ENCODE peak calls at places on chromosomes 4 and X, in seven cellular contexts. One of them, this sample, is unnamed.
A peak's percentile ranks its signal among the peaks of the same experiment; 100 is the strongest.

GRCh38 chr4:128517096-128517738 is 229.6 kb upstream of the PGRMC2 start:
- DNase-seq in GM10248: no peak
- DNase-seq in osteocyte: no peak
- DNase-seq in WERI-Rb-1: no peak
- DNase-seq in cardiac muscle cell: peak; percentile 55
- DNase-seq in fibroblast of lung: peak; percentile 49
- DNase-seq in CD4-positive, alpha-beta T cell: no peak
- DNase-seq in this sample: no peak

GRCh38 chrX:103063918-103064434 is at the start of gene BEX1:
- DNase-seq in GM10248: no peak
- DNase-seq in osteocyte: no peak
- DNase-seq in WERI-Rb-1: peak; percentile 83
- DNase-seq in cardiac muscle cell: peak; percentile 87
- DNase-seq in fibroblast of lung: peak; percentile 52
- DNase-seq in CD4-positive, alpha-beta T cell: no peak
- DNase-seq in this sample: no peak

GRCh38 chr4:141391293-141391692 is 170.6 kb downstream of the ZNF330 start:
- DNase-seq in GM10248: no peak
- DNase-seq in osteocyte: no peak
- DNase-seq in WERI-Rb-1: no peak
- DNase-seq in cardiac muscle cell: no peak
- DNase-seq in fibroblast of lung: peak; percentile 37
- DNase-seq in CD4-positive, alpha-beta T cell: no peak
- DNase-seq in this sample: no peak

GRCh38 chr4:168496834-168497233 is at the start of gene PALLD:
- DNase-seq in GM10248: no peak
- DNase-seq in osteocyte: no peak
- DNase-seq in WERI-Rb-1: peak; percentile 70
- DNase-seq in cardiac muscle cell: peak; percentile 26
- DNase-seq in fibroblast of lung: peak; percentile 75
- DNase-seq in CD4-positive, alpha-beta T cell: no peak
- DNase-seq in this sample: no peak

GRCh38 chr4:82381661-82382284 is 8.0 kb upstream of the HNRNPD start:
- DNase-seq in GM10248: no peak
- DNase-seq in osteocyte: no peak
- DNase-seq in WERI-Rb-1: no peak
- DNase-seq in cardiac muscle cell: no peak
- DNase-seq in fibroblast of lung: no peak
- DNase-seq in CD4-positive, alpha-beta T cell: no peak
- DNase-seq in this sample: no peak

GRCh38 chr4:22313974-22314373 is 201.9 kb downstream of the ADGRA3 start:
- DNase-seq in GM10248: no peak
- DNase-seq in osteocyte: no peak
- DNase-seq in WERI-Rb-1: no peak
- DNase-seq in cardiac muscle cell: no peak
- DNase-seq in fibroblast of lung: no peak
- DNase-seq in CD4-positive, alpha-beta T cell: no peak
- DNase-seq in this sample: no peak

GRCh38 chr4:120317713-120318112 is 251.1 kb upstream of the MAD2L1 start:
- DNase-seq in GM10248: no peak
- DNase-seq in osteocyte: no peak
- DNase-seq in WERI-Rb-1: no peak
- DNase-seq in cardiac muscle cell: no peak
- DNase-seq in fibroblast of lung: no peak
- DNase-seq in CD4-positive, alpha-beta T cell: no peak
- DNase-seq in this sample: no peak

GRCh38 chrX:40952855-40953254 is 132.4 kb upstream of the USP9X start:
- DNase-seq in GM10248: peak; percentile 13
- DNase-seq in osteocyte: no peak
- DNase-seq in WERI-Rb-1: no peak
- DNase-seq in cardiac muscle cell: peak; percentile 27
- DNase-seq in fibroblast of lung: peak; percentile 9
- DNase-seq in CD4-positive, alpha-beta T cell: no peak
- DNase-seq in this sample: no peak

GRCh38 chrX:24515447-24515846 is 50.4 kb downstream of the PDK3 start:
- DNase-seq in GM10248: no peak
- DNase-seq in osteocyte: no peak
- DNase-seq in WERI-Rb-1: no peak
- DNase-seq in cardiac muscle cell: peak; percentile 49
- DNase-seq in fibroblast of lung: peak; percentile 14
- DNase-seq in CD4-positive, alpha-beta T cell: no peak
- DNase-seq in this sample: no peak

GRCh38 chr4:55018521-55018920 is 106.9 kb downstream of the KDR start:
- DNase-seq in GM10248: no peak
- DNase-seq in osteocyte: no peak
- DNase-seq in WERI-Rb-1: no peak
- DNase-seq in cardiac muscle cell: peak; percentile 9
- DNase-seq in fibroblast of lung: no peak
- DNase-seq in CD4-positive, alpha-beta T cell: no peak
- DNase-seq in this sample: no peak

GRCh38 chrX:10039821-10040793 is 72.9 kb downstream of the CLDN34 start:
- DNase-seq in GM10248: no peak
- DNase-seq in osteocyte: no peak
- DNase-seq in WERI-Rb-1: no peak
- DNase-seq in cardiac muscle cell: no peak
- DNase-seq in fibroblast of lung: no peak
- DNase-seq in CD4-positive, alpha-beta T cell: no peak
- DNase-seq in this sample: no peak

GRCh38 chr4:139453041-139453370 is 915 bp upstream of the RAB33B start:
- DNase-seq in GM10248: peak; percentile 67
- DNase-seq in osteocyte: no peak
- DNase-seq in WERI-Rb-1: no peak
- DNase-seq in cardiac muscle cell: no peak
- DNase-seq in fibroblast of lung: peak; percentile 75
- DNase-seq in CD4-positive, alpha-beta T cell: peak; percentile 50
- DNase-seq in this sample: no peak

GRCh38 chr4:139978692-139979091 is 175.3 kb downstream of the MAML3 start:
- DNase-seq in GM10248: peak; percentile 53
- DNase-seq in osteocyte: no peak
- DNase-seq in WERI-Rb-1: no peak
- DNase-seq in cardiac muscle cell: no peak
- DNase-seq in fibroblast of lung: no peak
- DNase-seq in CD4-positive, alpha-beta T cell: no peak
- DNase-seq in this sample: no peak

GRCh38 chrX:102138064-102138463 is 4.2 kb downstream of the TCEAL6 start:
- DNase-seq in GM10248: no peak
- DNase-seq in osteocyte: no peak
- DNase-seq in WERI-Rb-1: no peak
- DNase-seq in cardiac muscle cell: no peak
- DNase-seq in fibroblast of lung: no peak
- DNase-seq in CD4-positive, alpha-beta T cell: no peak
- DNase-seq in this sample: no peak

GRCh38 chrX:47210661-47211425 is 7.6 kb upstream of the CDK16 start:
- DNase-seq in GM10248: no peak
- DNase-seq in osteocyte: no peak
- DNase-seq in WERI-Rb-1: no peak
- DNase-seq in cardiac muscle cell: no peak
- DNase-seq in fibroblast of lung: no peak
- DNase-seq in CD4-positive, alpha-beta T cell: no peak
- DNase-seq in this sample: no peak
- TF ChIP-seq CTCF in GM10248: no peak
- TF ChIP-seq CTCF in osteocyte: no peak
- TF ChIP-seq CTCF in WERI-Rb-1: no peak
- TF ChIP-seq CTCF in cardiac muscle cell: no peak
- TF ChIP-seq CTCF in fibroblast of lung: no peak
- TF ChIP-seq CTCF in CD4-positive, alpha-beta T cell: no peak
- TF ChIP-seq CTCF in this sample: no peak

DNA sequence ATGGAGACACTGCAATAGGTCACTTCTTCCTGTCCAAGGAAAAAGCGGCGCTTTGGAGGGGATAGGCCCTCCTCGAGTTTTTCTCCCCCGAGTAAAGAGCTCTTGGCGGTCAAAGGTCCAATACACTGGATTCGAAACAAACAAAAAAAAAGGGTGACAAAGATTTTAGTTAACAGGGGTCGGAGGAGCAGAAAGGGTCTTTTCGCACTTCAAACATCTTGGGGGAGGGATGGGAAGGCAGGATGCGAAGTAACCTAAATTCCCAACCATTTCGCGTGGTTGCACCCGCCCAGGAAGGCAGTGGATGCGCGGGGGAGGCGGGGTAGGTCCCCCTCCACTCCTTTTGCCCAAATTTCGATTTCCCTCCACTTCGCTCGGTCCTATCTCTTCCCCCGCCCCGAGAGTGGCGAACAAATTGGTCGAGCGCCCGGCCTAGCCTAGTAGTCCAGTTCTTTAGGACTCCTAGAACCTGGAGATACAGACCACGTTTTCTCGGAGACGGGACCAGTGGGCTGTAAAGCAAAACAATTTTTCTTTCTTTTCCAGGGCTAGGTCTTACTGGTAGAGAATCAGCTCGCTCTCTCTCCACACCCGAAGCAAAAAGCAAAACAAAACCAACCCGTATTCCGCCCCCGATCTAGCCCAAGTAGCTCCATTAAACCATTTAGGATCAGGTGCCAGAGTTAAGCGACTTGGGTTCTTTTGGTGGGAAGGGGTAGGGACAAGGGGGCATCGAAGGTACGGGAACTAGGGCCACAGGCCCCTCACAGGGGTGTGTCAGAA is 2.0 kb upstream of the STAG2 start:
- DNase-seq in GM10248: no peak
- DNase-seq in osteocyte: no peak
- DNase-seq in WERI-Rb-1: peak; percentile 18
- DNase-seq in cardiac muscle cell: peak; percentile 54
- DNase-seq in fibroblast of lung: peak; percentile 36
- DNase-seq in CD4-positive, alpha-beta T cell: peak; percentile 5
- DNase-seq in this sample: no peak
- TF ChIP-seq CTCF in GM10248: no peak
- TF ChIP-seq CTCF in osteocyte: no peak
- TF ChIP-seq CTCF in WERI-Rb-1: no peak
- TF ChIP-seq CTCF in cardiac muscle cell: no peak
- TF ChIP-seq CTCF in fibroblast of lung: no peak
- TF ChIP-seq CTCF in CD4-positive, alpha-beta T cell: no peak
- TF ChIP-seq CTCF in this sample: no peak

GRCh38 chr4:3192827-3193226 is 56.1 kb upstream of the MSANTD1 start:
- DNase-seq in GM10248: no peak
- DNase-seq in osteocyte: no peak
- DNase-seq in WERI-Rb-1: no peak
- DNase-seq in cardiac muscle cell: no peak
- DNase-seq in fibroblast of lung: no peak
- DNase-seq in CD4-positive, alpha-beta T cell: no peak
- DNase-seq in this sample: no peak

GRCh38 chr4:3190549-3190948 is 58.4 kb upstream of the MSANTD1 start:
- DNase-seq in GM10248: no peak
- DNase-seq in osteocyte: no peak
- DNase-seq in WERI-Rb-1: no peak
- DNase-seq in cardiac muscle cell: no peak
- DNase-seq in fibroblast of lung: no peak
- DNase-seq in CD4-positive, alpha-beta T cell: no peak
- DNase-seq in this sample: no peak

GRCh38 chr4:3192188-3192587 is 56.8 kb upstream of the MSANTD1 start:
- DNase-seq in GM10248: no peak
- DNase-seq in osteocyte: peak; percentile 46
- DNase-seq in WERI-Rb-1: no peak
- DNase-seq in cardiac muscle cell: no peak
- DNase-seq in fibroblast of lung: no peak
- DNase-seq in CD4-positive, alpha-beta T cell: no peak
- DNase-seq in this sample: no peak

GRCh38 chr4:3196670-3197359 is 52.1 kb upstream of the MSANTD1 start:
- DNase-seq in GM10248: no peak
- DNase-seq in osteocyte: no peak
- DNase-seq in WERI-Rb-1: no peak
- DNase-seq in cardiac muscle cell: no peak
- DNase-seq in fibroblast of lung: no peak
- DNase-seq in CD4-positive, alpha-beta T cell: no peak
- DNase-seq in this sample: no peak

GRCh38 chr4:3193531-3194203 is 55.3 kb upstream of the MSANTD1 start:
- DNase-seq in GM10248: no peak
- DNase-seq in osteocyte: no peak
- DNase-seq in WERI-Rb-1: no peak
- DNase-seq in cardiac muscle cell: peak; percentile 14
- DNase-seq in fibroblast of lung: no peak
- DNase-seq in CD4-positive, alpha-beta T cell: no peak
- DNase-seq in this sample: no peak
- TF ChIP-seq CTCF in GM10248: no peak
- TF ChIP-seq CTCF in osteocyte: peak; percentile 50
- TF ChIP-seq CTCF in WERI-Rb-1: no peak
- TF ChIP-seq CTCF in cardiac muscle cell: peak; percentile 20
- TF ChIP-seq CTCF in fibroblast of lung: no peak
- TF ChIP-seq CTCF in CD4-positive, alpha-beta T cell: peak; percentile 70
- TF ChIP-seq CTCF in this sample: no peak

GRCh38 chrX:64571011-64571410 is 175.8 kb upstream of the MTMR8 start:
- DNase-seq in GM10248: no peak
- DNase-seq in osteocyte: no peak
- DNase-seq in WERI-Rb-1: no peak
- DNase-seq in cardiac muscle cell: no peak
- DNase-seq in fibroblast of lung: no peak
- DNase-seq in CD4-positive, alpha-beta T cell: no peak
- DNase-seq in this sample: no peak

DNA sequence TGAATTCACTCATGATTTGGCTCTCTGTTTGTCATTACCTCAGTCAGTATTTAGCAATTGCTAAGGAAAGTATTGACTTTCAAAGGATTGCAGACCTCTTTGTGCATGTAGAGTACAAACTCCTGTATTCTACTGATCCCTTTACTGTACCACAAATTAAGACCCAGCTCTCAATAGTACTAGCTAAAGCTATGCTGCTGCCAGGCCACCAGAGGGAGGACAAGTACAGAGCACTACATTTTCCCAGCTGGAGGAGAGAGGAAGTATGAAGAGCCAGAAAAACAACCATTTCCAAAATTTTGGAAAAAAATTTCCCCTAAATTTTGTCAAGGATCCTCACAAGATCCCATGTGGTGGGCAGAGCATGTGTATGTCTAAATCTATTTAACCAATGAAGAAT is 175.0 kb upstream of the MTMR8 start:
- DNase-seq in GM10248: no peak
- DNase-seq in osteocyte: no peak
- DNase-seq in WERI-Rb-1: no peak
- DNase-seq in cardiac muscle cell: no peak
- DNase-seq in fibroblast of lung: no peak
- DNase-seq in CD4-positive, alpha-beta T cell: no peak
- DNase-seq in this sample: no peak
- TF ChIP-seq CTCF in GM10248: no peak
- TF ChIP-seq CTCF in osteocyte: no peak
- TF ChIP-seq CTCF in WERI-Rb-1: no peak
- TF ChIP-seq CTCF in cardiac muscle cell: no peak
- TF ChIP-seq CTCF in fibroblast of lung: no peak
- TF ChIP-seq CTCF in CD4-positive, alpha-beta T cell: no peak
- TF ChIP-seq CTCF in this sample: no peak

GRCh38 chrX:121581885-121582284 is 534.5 kb downstream of the GLUD2 start:
- DNase-seq in GM10248: no peak
- DNase-seq in osteocyte: no peak
- DNase-seq in WERI-Rb-1: no peak
- DNase-seq in cardiac muscle cell: no peak
- DNase-seq in fibroblast of lung: no peak
- DNase-seq in CD4-positive, alpha-beta T cell: no peak
- DNase-seq in this sample: no peak
- TF ChIP-seq CTCF in GM10248: no peak
- TF ChIP-seq CTCF in osteocyte: no peak
- TF ChIP-seq CTCF in WERI-Rb-1: no peak
- TF ChIP-seq CTCF in cardiac muscle cell: no peak
- TF ChIP-seq CTCF in fibroblast of lung: no peak
- TF ChIP-seq CTCF in CD4-positive, alpha-beta T cell: no peak
- TF ChIP-seq CTCF in this sample: no peak

GRCh38 chr4:99998062-99998880 is 48.2 kb upstream of the H2AZ1 start:
- DNase-seq in GM10248: peak; percentile 18
- DNase-seq in osteocyte: no peak
- DNase-seq in WERI-Rb-1: no peak
- DNase-seq in cardiac muscle cell: peak; percentile 54
- DNase-seq in fibroblast of lung: peak; percentile 54
- DNase-seq in CD4-positive, alpha-beta T cell: no peak
- DNase-seq in this sample: no peak
- TF ChIP-seq CTCF in GM10248: peak; percentile 39
- TF ChIP-seq CTCF in osteocyte: peak; percentile 64
- TF ChIP-seq CTCF in WERI-Rb-1: peak; percentile 23
- TF ChIP-seq CTCF in cardiac muscle cell: peak; percentile 44
- TF ChIP-seq CTCF in fibroblast of lung: peak; percentile 28
- TF ChIP-seq CTCF in CD4-positive, alpha-beta T cell: peak; percentile 33
- TF ChIP-seq CTCF in this sample: no peak